ENCODE peak calls at places on chromosomes 7 and 10, in seven cellular contexts. G is Panc1; F is Peyer's patch; P is CD8-positive, alpha-beta memory T cell; B is Caki2; U is nucleus accumbens; N is NCI-H1694 treated with DMSO at 0.1 percent for 48 hours. L is an unnamed sample.

GRCh38 chr10:485776-486572 is 203.5 kb downstream of the DIP2C start:
- DNase-seq in G (no peak), F (peak), P (no peak), B (no peak), U (no peak), N (no peak), L (no peak)

GRCh38 chr10:131896403-131896802 is 4.4 kb upstream of the PPP2R2D start:
- DNase-seq in G (no peak), F (no peak), P (peak), B (no peak), U (no peak), N (no peak), L (no peak)

GRCh38 chr10:73910764-73911552 is at the start of gene PLAU:
- DNase-seq in G (no peak), F (peak), P (peak), B (no peak), U (no peak), N (peak), L (no peak)

GRCh38 chr10:117980216-117980615 is 66.5 kb downstream of the RAB11FIP2 start:
- DNase-seq in G (peak), F (no peak), P (no peak), B (peak), U (no peak), N (no peak), L (no peak)

GRCh38 chr7:17651296-17651695 is 289.0 kb downstream of the SNX13 start:
- DNase-seq in G (no peak), F (no peak), P (no peak), B (no peak), U (no peak), N (no peak), L (no peak)

GRCh38 chr7:148110097-148110868 is 480.3 kb upstream of the C7orf33 start:
- DNase-seq in G (no peak), F (no peak), P (no peak), B (peak), U (no peak), N (no peak), L (no peak)

GRCh38 chr10:133337079-133337725 is 506 bp upstream of the CALY start:
- DNase-seq in G (no peak), F (no peak), P (no peak), B (no peak), U (no peak), N (no peak), L (no peak)

GRCh38 chr7:129781856-129782256 is 170.3 kb downstream of the NRF1 start:
- DNase-seq in G (no peak), F (no peak), P (no peak), B (no peak), U (no peak), N (no peak), L (no peak)

GRCh38 chr7:27364344-27364758 is 121.7 kb downstream of the EVX1 start:
- DNase-seq in G (no peak), F (peak), P (no peak), B (no peak), U (no peak), N (peak), L (no peak)

GRCh38 chr7:102306916-102307677 is 20.4 kb downstream of the SH2B2 start:
- DNase-seq in G (no peak), F (peak), P (peak), B (peak), U (peak), N (no peak), L (no peak)

GRCh38 chr7:157606140-157606539 is 269.3 kb downstream of the DNAJB6 start:
- DNase-seq in G (no peak), F (no peak), P (no peak), B (no peak), U (no peak), N (no peak), L (no peak)

GRCh38 chr7:33716581-33717477 is 188.5 kb upstream of the BMPER start:
- DNase-seq in G (peak), F (no peak), P (no peak), B (peak), U (no peak), N (peak), L (peak)

GRCh38 chr10:91880310-91880709 is 29.0 kb downstream of the FGFBP3 start:
- DNase-seq in G (no peak), F (no peak), P (no peak), B (no peak), U (no peak), N (no peak), L (no peak)

GRCh38 chr7:155282671-155283070 is 15.0 kb upstream of the INSIG1 start:
- DNase-seq in G (no peak), F (peak), P (no peak), B (no peak), U (no peak), N (no peak), L (no peak)

GRCh38 chr7:135320277-135320676 is 86.6 kb downstream of the STRA8 start:
- DNase-seq in G (no peak), F (peak), P (no peak), B (peak), U (no peak), N (peak), L (no peak)

GRCh38 chr7:50552921-50553320 is 12.3 kb downstream of the DDC start:
- DNase-seq in G (no peak), F (peak), P (no peak), B (no peak), U (no peak), N (no peak), L (peak)

GRCh38 chr10:44384601-44385422 is at the start of gene CXCL12:
- DNase-seq in G (no peak), F (peak), P (no peak), B (no peak), U (no peak), N (no peak), L (no peak)

GRCh38 chr10:4081691-4082111 is 296.7 kb upstream of the KLF6 start:
- DNase-seq in G (no peak), F (no peak), P (no peak), B (no peak), U (no peak), N (no peak), L (no peak)

GRCh38 chr7:72278550-72278949 is 133.6 kb downstream of the CALN1 start:
- DNase-seq in G (no peak), F (no peak), P (no peak), B (no peak), U (no peak), N (no peak), L (no peak)

GRCh38 chr10:25492040-25492439 is 317.2 kb downstream of the GPR158 start:
- DNase-seq in G (no peak), F (no peak), P (no peak), B (no peak), U (no peak), N (no peak), L (no peak)

GRCh38 chr10:48604039-48604407 is 850 bp downstream of the ARHGAP22 start:
- DNase-seq in G (no peak), F (peak), P (no peak), B (no peak), U (no peak), N (no peak), L (no peak)

GRCh38 chr10:78442836-78443550 is 409.3 kb downstream of the RPS24 start:
- DNase-seq in G (no peak), F (peak), P (no peak), B (no peak), U (no peak), N (no peak), L (no peak)

GRCh38 chr10:12419279-12419847 is 70.0 kb downstream of the CAMK1D start:
- DNase-seq in G (peak), F (peak), P (peak), B (peak), U (no peak), N (no peak), L (no peak)

GRCh38 chr10:133464582-133465031 is 10.9 kb downstream of the SCART1 start:
- DNase-seq in G (no peak), F (peak), P (no peak), B (no peak), U (no peak), N (no peak), L (no peak)

GRCh38 chr7:45967591-45968157 is 46.6 kb upstream of the IGFBP3 start:
- DNase-seq in G (no peak), F (no peak), P (no peak), B (no peak), U (no peak), N (no peak), L (no peak)

L was measured in SK-N-MC.